ENCODE peak calls at places on chromosomes 6 and 20, in seven cellular contexts. L is cardiac fibroblast; O is IMR-90; D is mesothelial cell of epicardium; G is stomach; K is brain microvascular endothelial cell; U is CD4-positive, alpha-beta T cell. N is an unnamed sample.

GRCh38 chr20:63754008-63754407 is 14.4 kb downstream of the SLC2A4RG start:
- DNase-seq in L (no peak), O (no peak), D (no peak), G (no peak), K (no peak), U (no peak), N (no peak)

GRCh38 chr20:53040678-53041674 is 68.8 kb downstream of the TSHZ2 start:
- DNase-seq in L (no peak), O (no peak), D (no peak), G (no peak), K (no peak), U (no peak), N (no peak)

GRCh38 chr6:15874821-15875220 is 212.0 kb upstream of the DTNBP1 start:
- DNase-seq in L (peak; percentile 12), O (peak; percentile 12), D (no peak), G (no peak), K (peak; percentile 36), U (no peak), N (peak; percentile 28)

GRCh38 chr6:111536888-111537287 is 53.9 kb upstream of the REV3L start:
- DNase-seq in L (peak; percentile 21), O (no peak), D (no peak), G (no peak), K (no peak), U (no peak), N (no peak)

GRCh38 chr20:478949-479429 is 16.7 kb upstream of the TBC1D20 start:
- DNase-seq in L (peak; percentile 82), O (peak; percentile 77), D (no peak), G (no peak), K (peak; percentile 63), U (no peak), N (peak; percentile 57)

GRCh38 chr20:38840053-38840893 is 34.8 kb downstream of the PPP1R16B start:
- DNase-seq in L (peak; percentile 57), O (no peak), D (no peak), G (no peak), K (no peak), U (peak; percentile 41), N (no peak)

GRCh38 chr20:17568972-17569471 is 853 bp upstream of the DSTN start:
- DNase-seq in L (peak; percentile 96), O (peak; percentile 99), D (peak; percentile 78), G (peak; percentile 87), K (peak; percentile 97), U (no peak), N (peak; percentile 99)

GRCh38 chr6:85983032-85983659 is 340.5 kb upstream of the SYNCRIP start:
- DNase-seq in L (no peak), O (no peak), D (no peak), G (no peak), K (no peak), U (no peak), N (no peak)

GRCh38 chr6:87436435-87436834 is 28.7 kb downstream of the CFAP206 start:
- DNase-seq in L (peak; percentile 75), O (peak; percentile 73), D (peak; percentile 46), G (peak; percentile 34), K (peak; percentile 72), U (peak; percentile 19), N (peak; percentile 26)

GRCh38 chr6:158707120-158707519 is 57.3 kb downstream of the SYTL3 start:
- DNase-seq in L (peak; percentile 61), O (peak; percentile 56), D (no peak), G (peak; percentile 61), K (peak; percentile 29), U (no peak), N (peak; percentile 39)

GRCh38 chr6:112030965-112031660 is 22.8 kb upstream of the CCN6 start:
- DNase-seq in L (no peak), O (no peak), D (no peak), G (no peak), K (no peak), U (no peak), N (no peak)

GRCh38 chr6:24854077-24854670 is 55.5 kb upstream of the ARMH2 start:
- DNase-seq in L (no peak), O (no peak), D (no peak), G (no peak), K (no peak), U (no peak), N (no peak)

GRCh38 chr6:6694368-6694780 is 105.9 kb downstream of the LY86 start:
- DNase-seq in L (no peak), O (no peak), D (no peak), G (no peak), K (no peak), U (no peak), N (no peak)

GRCh38 chr6:136173519-136174507 is 76.3 kb downstream of the MTFR2 start:
- DNase-seq in L (peak; percentile 76), O (peak; percentile 96), D (no peak), G (no peak), K (peak; percentile 88), U (peak; percentile 11), N (no peak)

GRCh38 chr6:56764081-56764566 is 121.4 kb upstream of the DST start:
- DNase-seq in L (peak; percentile 64), O (peak; percentile 53), D (no peak), G (no peak), K (no peak), U (no peak), N (peak; percentile 56)

GRCh38 chr20:52060794-52061714 is 130.5 kb downstream of the ZFP64 start:
- DNase-seq in L (peak; percentile 59), O (no peak), D (no peak), G (no peak), K (peak; percentile 13), U (no peak), N (peak; percentile 3)

GRCh38 chr6:11585426-11586016 is 48.0 kb downstream of the TMEM170B start:
- DNase-seq in L (peak; percentile 84), O (peak; percentile 79), D (no peak), G (no peak), K (peak; percentile 70), U (no peak), N (peak; percentile 64)

GRCh38 chr6:38871745-38872568 is 156.8 kb downstream of the DNAH8 start:
- DNase-seq in L (peak; percentile 66), O (peak; percentile 36), D (no peak), G (peak; percentile 61), K (peak; percentile 59), U (peak; percentile 25), N (peak; percentile 28)

GRCh38 chr6:14474816-14475215 is 357.2 kb downstream of the CD83 start:
- DNase-seq in L (no peak), O (no peak), D (no peak), G (no peak), K (no peak), U (no peak), N (no peak)
- TF ChIP-seq CTCF in L (no peak), O (no peak), D (no peak), G (no peak), K (no peak), U (no peak), N (no peak)

DNA sequence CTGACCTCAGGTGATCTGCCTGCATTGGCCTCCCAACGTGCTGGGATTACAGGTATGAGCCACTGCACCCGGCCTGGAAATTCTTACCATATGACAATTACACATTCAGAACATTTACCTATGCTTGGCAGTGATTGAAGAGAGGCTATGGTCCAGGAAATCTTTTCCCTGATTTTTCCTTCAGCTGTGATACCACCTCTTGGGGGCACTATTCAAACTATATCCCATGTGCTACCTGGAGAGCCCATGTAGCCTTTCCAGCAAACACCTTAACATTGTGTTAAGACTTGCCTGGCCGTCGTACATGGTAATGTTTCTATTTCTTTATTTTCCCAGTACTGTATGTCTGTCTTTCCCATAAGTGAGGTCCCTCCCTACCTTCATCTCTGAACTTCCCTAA is 61.7 kb upstream of the C20orf144 start:
- DNase-seq in L (no peak), O (no peak), D (no peak), G (no peak), K (no peak), U (no peak), N (no peak)
- TF ChIP-seq CTCF in L (no peak), O (no peak), D (no peak), G (no peak), K (no peak), U (no peak), N (no peak)

GRCh38 chr6:156410649-156411048 is 366.5 kb upstream of the ARID1B start:
- DNase-seq in L (no peak), O (no peak), D (no peak), G (no peak), K (no peak), U (no peak), N (no peak)
- TF ChIP-seq CTCF in L (peak; percentile 18), O (peak; percentile 12), D (peak; percentile 44), G (no peak), K (peak; percentile 4), U (peak; percentile 39), N (peak; percentile 67)

DNA sequence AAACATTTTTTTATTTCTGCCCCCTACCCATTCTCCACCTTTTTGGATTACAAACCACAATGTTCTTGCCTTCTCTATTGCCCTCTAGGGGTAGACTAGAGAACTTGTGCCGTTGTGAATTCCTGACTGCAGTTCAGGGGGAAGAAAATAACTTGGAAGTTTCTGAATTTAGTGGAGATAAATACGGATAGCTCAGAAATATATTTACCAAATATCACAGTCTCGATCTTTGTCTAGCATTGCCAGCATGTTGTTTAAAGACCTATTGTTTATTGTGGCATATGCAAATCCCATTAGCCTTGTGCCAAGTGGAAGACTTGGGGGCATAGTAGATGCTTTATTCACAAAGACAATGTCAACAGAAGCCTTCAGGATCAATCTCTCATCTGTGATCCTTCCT is 154.1 kb upstream of the MMS22L start:
- DNase-seq in L (peak; percentile 43), O (peak; percentile 18), D (no peak), G (no peak), K (no peak), U (no peak), N (peak; percentile 17)
- TF ChIP-seq CTCF in L (peak; percentile 89), O (peak; percentile 64), D (peak; percentile 69), G (no peak), K (peak; percentile 81), U (peak; percentile 30), N (peak; percentile 85)

GRCh38 chr6:96816182-96816888 is 20.9 kb downstream of the GPR63 start:
- DNase-seq in L (peak; percentile 45), O (peak; percentile 48), D (no peak), G (no peak), K (no peak), U (no peak), N (no peak)

GRCh38 chr6:96826865-96827264 is 10.4 kb downstream of the GPR63 start:
- DNase-seq in L (no peak), O (no peak), D (no peak), G (no peak), K (no peak), U (no peak), N (no peak)

GRCh38 chr6:96823743-96824142 is 13.5 kb downstream of the GPR63 start:
- DNase-seq in L (peak; percentile 46), O (peak; percentile 29), D (no peak), G (no peak), K (no peak), U (no peak), N (no peak)

GRCh38 chr6:96821034-96821433 is 16.2 kb downstream of the GPR63 start:
- DNase-seq in L (no peak), O (no peak), D (no peak), G (no peak), K (no peak), U (no peak), N (no peak)
- TF ChIP-seq CTCF in L (no peak), O (no peak), D (no peak), G (no peak), K (no peak), U (no peak), N (no peak)

GRCh38 chr20:20953738-20954657 is 152.2 kb downstream of the LINC00237 start:
- DNase-seq in L (no peak), O (no peak), D (no peak), G (no peak), K (no peak), U (no peak), N (no peak)
- TF ChIP-seq CTCF in L (no peak), O (no peak), D (no peak), G (no peak), K (no peak), U (no peak), N (no peak)

GRCh38 chr6:120405947-120406346 is 928.3 kb downstream of the TBC1D32 start:
- DNase-seq in L (no peak), O (no peak), D (no peak), G (no peak), K (no peak), U (no peak), N (no peak)
- TF ChIP-seq CTCF in L (no peak), O (no peak), D (no peak), G (no peak), K (peak; percentile 13), U (no peak), N (no peak)